ENCODE peak calls at places on chromosome 14, in six cellular contexts. W is GM23248, D is hepatocyte, H is OCI-LY7, O is GM23338, C is neural progenitor cell. K is an unnamed sample.
A peak's percentile ranks its signal among the peaks of the same experiment; 100 is the strongest.

GRCh38 chr14:36238666-36239363 is 62.3 kb upstream of the PTCSC3 start:
- DNase-seq in W (peak; percentile 70), H (no peak), C (no peak), D (no peak), O (no peak), K (peak; percentile 73)

GRCh38 chr14:27929823-27930347 is 836.7 kb upstream of the FOXG1 start:
- DNase-seq in D (no peak), H (no peak), O (no peak), W (no peak), C (no peak), K (no peak)

GRCh38 chr14:68397827-68398226 is 395.0 kb downstream of the ZFP36L1 start:
- DNase-seq in O (no peak), W (peak; percentile 75), C (no peak), D (peak; percentile 46), H (no peak), K (no peak)

GRCh38 chr14:105480807-105481801 is 5.6 kb upstream of the CRIP1 start:
- DNase-seq in H (peak; percentile 83), O (peak; percentile 91), D (peak; percentile 91), C (peak; percentile 92), W (peak; percentile 92), K (peak; percentile 90)

GRCh38 chr14:60964901-60965300 is 16.0 kb downstream of the TRMT5 start:
- DNase-seq in C (no peak), D (no peak), H (no peak), W (no peak), O (no peak), K (peak; percentile 38)

GRCh38 chr14:22296722-22297121 is 292.3 kb downstream of the DAD1 start:
- DNase-seq in C (no peak), W (no peak), H (no peak), D (no peak), O (peak; percentile 24), K (peak; percentile 89)

GRCh38 chr14:50957296-50957695 is 13.0 kb upstream of the PYGL start:
- DNase-seq in O (no peak), D (peak; percentile 38), C (no peak), W (peak; percentile 52), H (no peak), K (peak; percentile 27)

GRCh38 chr14:73452341-73453191 is 5.8 kb downstream of the NUMB start:
- DNase-seq in W (peak; percentile 96), D (no peak), O (no peak), H (peak; percentile 24), C (no peak), K (peak; percentile 95)

GRCh38 chr14:72608391-72609204 is 285.3 kb downstream of the DPF3 start:
- DNase-seq in D (peak; percentile 49), W (peak; percentile 97), H (no peak), C (no peak), O (no peak), K (peak; percentile 95)

GRCh38 chr14:28769358-28769757 is 2.8 kb downstream of the FOXG1 start:
- DNase-seq in D (no peak), C (no peak), O (no peak), H (no peak), W (no peak), K (no peak)

GRCh38 chr14:72736348-72736747 is 157.6 kb downstream of the DPF3 start:
- DNase-seq in H (no peak), W (peak; percentile 63), C (no peak), D (no peak), O (peak; percentile 11), K (peak; percentile 27)

GRCh38 chr14:71523630-71524320 is 408.5 kb upstream of the RGS6 start:
- DNase-seq in H (no peak), O (no peak), D (no peak), W (peak; percentile 21), C (no peak), K (no peak)

GRCh38 chr14:82657186-82657675 is 1123.6 kb upstream of the SEL1L start:
- DNase-seq in W (no peak), O (no peak), H (no peak), C (no peak), D (no peak), K (no peak)

GRCh38 chr14:77511486-77512162 is 13.0 kb upstream of the ISM2 start:
- DNase-seq in W (no peak), O (no peak), D (no peak), H (no peak), C (no peak), K (no peak)

GRCh38 chr14:33062881-33063280 is 124.2 kb downstream of the NPAS3 start:
- DNase-seq in O (no peak), H (no peak), W (peak; percentile 42), D (no peak), C (no peak), K (peak; percentile 79)

GRCh38 chr14:71133296-71133695 is 226.0 kb downstream of the PCNX1 start:
- DNase-seq in H (no peak), D (no peak), O (no peak), C (no peak), W (no peak), K (no peak)

GRCh38 chr14:104314251-104314941 is 176.0 kb downstream of the KIF26A start:
- DNase-seq in D (no peak), C (no peak), O (no peak), H (no peak), W (no peak), K (no peak)

GRCh38 chr14:67583711-67584644 is 16.1 kb downstream of the PIGH start:
- DNase-seq in H (peak; percentile 64), C (peak; percentile 70), D (peak; percentile 67), O (peak; percentile 74), W (peak; percentile 58), K (peak; percentile 72)

GRCh38 chr14:97456958-97457357 is 659.8 kb downstream of the VRK1 start:
- DNase-seq in W (no peak), O (no peak), C (no peak), D (peak; percentile 45), H (no peak), K (peak; percentile 16)
- TF ChIP-seq EZH2phosphoT487 in W (no peak), O (no peak), C (no peak), D (no peak), H (no peak), K (no peak)

GRCh38 chr14:102930753-102931579 is 8.5 kb downstream of the AMN start:
- DNase-seq in H (no peak), O (peak; percentile 70), D (peak; percentile 34), W (peak; percentile 41), C (peak; percentile 49), K (peak; percentile 62)
- H3K4me1 ChIP-seq in H (peaks cover 39% of the 10 kb centered on the region), O (peaks cover 5% of the 10 kb centered on the region), D (peaks cover 30% of the 10 kb centered on the region), W (no peaks in the 10 kb centered on the region), C (peaks cover 23% of the 10 kb centered on the region), K (peaks cover 8% of the 10 kb centered on the region)

GRCh38 chr14:25431211-25432076 is 381.5 kb upstream of the STXBP6 start:
- DNase-seq in D (peak; percentile 59), O (peak; percentile 76), W (peak; percentile 14), C (peak; percentile 58), H (peak; percentile 5), K (peak; percentile 23)
- TF ChIP-seq EZH2phosphoT487 in D (no peak), O (no peak), W (no peak), C (no peak), H (no peak), K (no peak)

GRCh38 chr14:74569826-74570591 is 42.0 kb downstream of the LTBP2 start:
- DNase-seq in O (no peak), C (no peak), H (no peak), D (peak; percentile 32), W (peak; percentile 28), K (peak; percentile 83)

GRCh38 chr14:74570696-74571095 is 41.3 kb downstream of the LTBP2 start:
- DNase-seq in W (no peak), O (no peak), D (no peak), H (no peak), C (no peak), K (no peak)

GRCh38 chr14:74572829-74573360 is 39.1 kb downstream of the LTBP2 start:
- DNase-seq in W (no peak), H (no peak), C (no peak), O (no peak), D (no peak), K (no peak)

GRCh38 chr14:74571901-74572828 is 39.9 kb downstream of the LTBP2 start:
- DNase-seq in D (peak; percentile 57), C (no peak), H (no peak), O (no peak), W (peak; percentile 98), K (peak; percentile 97)

GRCh38 chr14:74571441-74571841 is 40.6 kb downstream of the LTBP2 start:
- DNase-seq in D (no peak), C (no peak), O (no peak), W (peak; percentile 85), H (no peak), K (peak; percentile 43)
- H3K4me1 ChIP-seq in D (peaks cover 36% of the 10 kb centered on the region), C (no peaks in the 10 kb centered on the region), O (no peaks in the 10 kb centered on the region), W (peaks cover 83% of the 10 kb centered on the region), H (peaks cover 5% of the 10 kb centered on the region), K (peaks cover 76% of the 10 kb centered on the region)

DNA sequence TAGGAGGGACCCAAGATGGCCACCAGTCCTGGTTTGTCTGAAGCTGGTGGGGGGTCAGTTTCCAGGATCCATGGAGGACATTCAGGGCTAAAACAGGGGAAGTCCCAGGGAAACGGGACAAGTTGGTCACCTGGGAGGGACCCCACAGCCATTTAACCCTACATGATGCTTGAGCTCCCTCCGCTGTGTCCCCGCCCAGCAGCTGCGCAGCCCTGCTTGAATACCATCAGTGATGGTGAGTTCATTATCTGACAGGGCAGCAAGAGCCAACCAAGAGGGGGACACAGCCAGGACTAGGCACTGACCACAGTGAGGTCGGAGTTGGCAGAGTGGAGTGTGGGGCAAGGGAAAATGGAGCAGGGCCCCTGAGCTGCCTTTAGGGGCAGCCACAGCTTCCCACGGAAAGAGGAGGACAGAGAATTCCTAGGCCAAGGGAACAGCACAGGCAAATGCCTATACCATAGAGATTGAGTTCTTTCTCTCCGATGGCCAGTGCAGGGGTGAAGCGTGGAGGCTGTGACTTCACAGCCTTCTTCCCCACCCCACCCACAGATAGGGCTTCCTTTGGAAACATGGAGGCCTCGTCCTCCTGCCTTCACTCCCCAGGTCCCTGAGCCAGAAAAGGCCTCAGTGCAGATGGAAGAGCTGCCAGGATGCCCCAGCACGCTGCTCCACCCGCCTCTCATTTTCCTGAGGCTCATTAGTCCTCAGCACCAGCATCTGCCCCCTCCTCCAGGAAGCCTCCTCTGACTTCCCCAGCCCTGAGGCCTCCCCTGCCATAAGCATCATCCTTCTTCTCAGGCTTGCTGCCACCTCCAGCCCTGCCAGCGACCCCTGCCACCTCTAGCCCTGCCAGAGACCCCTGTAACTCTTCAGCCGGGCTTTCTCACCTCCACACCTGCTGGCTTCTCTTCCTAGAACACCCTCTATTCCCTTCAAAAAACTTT is 51.4 kb downstream of the CYP46A1 start:
- DNase-seq in D (no peak), H (no peak), C (no peak), O (no peak), W (no peak), K (no peak)
- TF ChIP-seq EZH2phosphoT487 in D (no peak), H (no peak), C (no peak), O (no peak), W (no peak), K (no peak)

GRCh38 chr14:96094211-96094610 is 55.0 kb downstream of the C14orf132 start:
- DNase-seq in H (no peak), D (no peak), O (no peak), C (no peak), W (no peak), K (no peak)

GRCh38 chr14:96090441-96091148 is 51.4 kb downstream of the C14orf132 start:
- DNase-seq in O (no peak), H (no peak), D (peak; percentile 70), C (no peak), W (peak; percentile 72), K (no peak)

GRCh38 chr14:96092936-96093335 is 53.8 kb downstream of the C14orf132 start:
- DNase-seq in D (no peak), O (no peak), W (no peak), H (no peak), C (no peak), K (peak; percentile 51)

GRCh38 chr14:96091149-96091693 is 52.1 kb downstream of the C14orf132 start:
- DNase-seq in C (no peak), D (no peak), H (no peak), W (no peak), O (no peak), K (no peak)

GRCh38 chr14:96091941-96092411 is 52.8 kb downstream of the C14orf132 start:
- DNase-seq in D (no peak), H (no peak), C (no peak), W (peak; percentile 86), O (no peak), K (no peak)
- H3K4me1 ChIP-seq in D (peaks cover 22% of the 10 kb centered on the region), H (no peaks in the 10 kb centered on the region), C (peaks cover 8% of the 10 kb centered on the region), W (peaks cover 27% of the 10 kb centered on the region), O (peaks cover 14% of the 10 kb centered on the region), K (peaks cover 33% of the 10 kb centered on the region)